ENCODE peak calls at places on chromosomes 2 and 18, in nine cellular contexts. Q is endothelial cell of umbilical vein, L is cerebellar cortex, F is vagina, G is kidney tubule cell, Y is heart right ventricle, A is ovary, E is A549, H is sciatic nerve. C is an unnamed sample.

GRCh38 chr2:31083204-31083993 is 54.8 kb downstream of the GALNT14 start:
- DNase-seq in A (no peak), H (no peak), Y (no peak), L (no peak), Q (no peak), G (peak), F (no peak), E (no peak), C (peak)

GRCh38 chr2:149169653-149170052 is 131.2 kb downstream of the LYPD6B start:
- DNase-seq in A (no peak), L (no peak), E (no peak), H (no peak), Y (no peak), Q (no peak), F (no peak), G (peak), C (no peak)

GRCh38 chr2:99066602-99067001 is 74.9 kb upstream of the C2orf15 start:
- DNase-seq in H (no peak), Q (peak), A (no peak), F (no peak), E (peak), Y (no peak), G (peak), L (peak), C (peak)

GRCh38 chr2:29892576-29892975 is 28.8 kb downstream of the ALK start:
- DNase-seq in E (no peak), H (no peak), Y (no peak), F (no peak), Q (no peak), L (no peak), G (no peak), A (no peak), C (no peak)

GRCh38 chr18:76273036-76273545 is 222.0 kb downstream of the ZNF516 start:
- DNase-seq in F (peak), Y (no peak), Q (no peak), A (no peak), G (no peak), H (no peak), E (no peak), L (no peak), C (no peak)

GRCh38 chr2:147468349-147468748 is 376.5 kb upstream of the ACVR2A start:
- DNase-seq in Y (no peak), F (no peak), Q (no peak), G (no peak), E (no peak), A (no peak), L (no peak), H (no peak), C (no peak)

GRCh38 chr2:239819974-239820555 is 205.1 kb downstream of the NDUFA10 start:
- DNase-seq in G (peak), H (peak), Q (no peak), Y (no peak), L (no peak), E (no peak), F (no peak), A (peak), C (no peak)

GRCh38 chr18:4196358-4196757 is 258.7 kb downstream of the DLGAP1 start:
- DNase-seq in G (no peak), F (no peak), E (no peak), L (no peak), Q (no peak), A (no peak), Y (no peak), H (no peak), C (no peak)